ENCODE peak calls at places on chromosomes 13 and 19, in four cellular contexts. M is stomach, Q is suprapubic skin, P is tibial nerve. Z is an unnamed sample. For H3K4me1, the result is how much of the 10 kb centered on the place peaks cover.

GRCh38 chr13:114096811-114097503 is 35.5 kb downstream of the RASA3 start:
- DNase-seq in M (no peak), Q (peak), P (no peak), Z (peak)

GRCh38 chr13:59680429-59681024 is 483.2 kb downstream of the DIAPH3 start:
- DNase-seq in M (no peak), Q (no peak), P (no peak), Z (no peak)

GRCh38 chr19:29775575-29775900 is 36.3 kb upstream of the CCNE1 start:
- DNase-seq in M (no peak), Q (no peak), P (no peak), Z (no peak)

GRCh38 chr13:94233831-94234230 is 245.7 kb downstream of the DCT start:
- DNase-seq in M (no peak), Q (no peak), P (no peak), Z (no peak)

GRCh38 chr19:16100524-16100923 is 11.2 kb upstream of the RAB8A start:
- DNase-seq in M (no peak), Q (no peak), P (no peak), Z (no peak)

GRCh38 chr13:109096101-109096500 is 466.7 kb downstream of the MYO16 start:
- DNase-seq in M (no peak), Q (no peak), P (no peak), Z (no peak)

GRCh38 chr13:95608640-95609280 is 35.7 kb downstream of the DZIP1 start:
- DNase-seq in M (no peak), Q (no peak), P (no peak), Z (no peak)

GRCh38 chr13:47623862-47624261 is 377.2 kb downstream of the SUCLA2 start:
- DNase-seq in M (no peak), Q (no peak), P (no peak), Z (no peak)

GRCh38 chr13:109646423-109646822 is 140.0 kb downstream of the IRS2 start:
- DNase-seq in M (no peak), Q (no peak), P (no peak), Z (no peak)

GRCh38 chr13:80011448-80012212 is 329.3 kb downstream of the SPRY2 start:
- DNase-seq in M (peak), Q (no peak), P (no peak), Z (no peak)

GRCh38 chr13:36552334-36552733 is 120.0 kb downstream of the CCNA1 start:
- DNase-seq in M (no peak), Q (no peak), P (no peak), Z (no peak)

GRCh38 chr19:39705578-39706188 is 1.4 kb downstream of the LGALS14 start:
- DNase-seq in M (no peak), Q (no peak), P (no peak), Z (no peak)

GRCh38 chr19:45769054-45769782 is at the start of gene SIX5:
- DNase-seq in M (peak), Q (peak), P (peak), Z (peak)
- TF ChIP-seq POLR2A in M (no peak), Q (peak), P (peak), Z (peak)

DNA sequence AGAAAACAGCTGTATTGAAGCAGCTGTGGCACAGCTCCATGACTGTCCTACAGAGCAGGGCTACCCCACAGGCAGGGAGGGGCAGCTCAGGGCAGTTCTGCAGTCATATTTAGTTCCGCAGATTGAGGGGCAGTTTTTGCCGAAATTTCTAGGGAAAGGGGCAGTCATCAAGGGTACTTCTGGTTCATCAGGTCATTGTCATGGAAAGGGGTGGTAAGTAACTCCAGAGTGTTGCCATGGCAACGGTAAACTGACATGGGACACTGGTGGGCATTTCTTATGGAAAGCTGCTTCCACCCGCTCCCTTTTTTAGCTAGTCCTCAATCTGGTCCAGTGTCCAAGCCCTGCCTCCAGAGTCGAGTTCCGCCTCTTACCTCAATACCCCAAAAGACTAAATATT is 702.8 kb downstream of the LIG4 start:
- DNase-seq in M (no peak), Q (no peak), P (no peak), Z (no peak)
- H3K27ac ChIP-seq in M (no peak), Q (no peak), P (no peak), Z (no peak)

GRCh38 chr19:10611907-10612306 is 13.4 kb upstream of the SLC44A2 start:
- DNase-seq in M (no peak), Q (no peak), P (no peak), Z (no peak)
- H3K4me1 ChIP-seq in M (under half), Q (under half), P (under half), Z (under half)

GRCh38 chr19:19506592-19506991 is 8.8 kb downstream of the TSSK6 start:
- DNase-seq in M (no peak), Q (no peak), P (no peak), Z (no peak)
- TF ChIP-seq POLR2A in M (no peak), Q (no peak), P (no peak), Z (no peak)

GRCh38 chr19:55228403-55229031 is at the start of gene TMEM86B:
- DNase-seq in M (peak), Q (no peak), P (no peak), Z (no peak)
- H3K27ac ChIP-seq in M (peak), Q (no peak), P (peak), Z (peak)

DNA sequence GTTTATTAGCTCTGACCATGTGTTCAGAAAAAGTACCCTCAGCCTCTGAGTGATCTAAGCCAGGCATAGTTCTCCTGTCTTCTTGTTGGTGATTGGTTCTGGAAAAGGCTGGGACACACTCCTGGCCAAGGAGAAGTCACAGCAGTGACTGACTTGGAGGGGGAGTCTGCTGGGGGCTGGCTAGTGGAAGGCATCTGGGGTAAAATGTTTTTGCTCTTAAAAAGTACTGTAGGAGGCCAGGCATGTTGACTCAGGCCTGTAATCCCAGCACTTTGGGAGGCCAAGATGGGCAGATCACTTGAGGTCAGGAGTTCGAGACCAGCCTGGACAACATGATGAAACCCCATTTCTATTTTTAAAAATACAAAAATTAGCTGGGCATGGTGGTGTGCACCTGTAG is 21.7 kb downstream of the FAM187B start:
- DNase-seq in M (peak), Q (no peak), P (no peak), Z (no peak)
- H3K4me1 ChIP-seq in M (under half), Q (under half), P (under half), Z (under half)

DNA sequence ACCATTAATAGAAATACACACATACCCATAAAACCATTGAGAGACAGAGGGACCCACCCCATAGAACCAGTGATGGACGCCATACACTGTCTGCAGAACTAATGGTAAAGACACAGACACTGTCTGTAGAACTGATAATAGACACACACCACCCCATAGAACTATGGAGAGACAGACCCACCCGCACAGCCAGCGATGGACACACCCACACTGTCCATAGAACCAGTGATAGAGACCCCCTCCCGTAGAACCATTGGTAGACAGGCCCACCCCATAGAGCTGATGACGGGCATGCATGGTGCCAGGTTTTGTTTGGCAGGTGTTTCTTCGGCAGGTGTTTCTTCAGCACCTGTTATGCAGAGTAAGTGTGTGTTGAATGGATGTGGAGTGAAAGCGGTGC is 88.3 kb upstream of the TEX29 start:
- DNase-seq in M (no peak), Q (no peak), P (no peak), Z (no peak)
- TF ChIP-seq POLR2A in M (no peak), Q (no peak), P (no peak), Z (no peak)

GRCh38 chr13:43472980-43473379 is 313.8 kb downstream of the ENOX1 start:
- DNase-seq in M (no peak), Q (no peak), P (no peak), Z (no peak)

GRCh38 chr13:43478178-43478577 is 308.6 kb downstream of the ENOX1 start:
- DNase-seq in M (no peak), Q (no peak), P (no peak), Z (no peak)

GRCh38 chr13:43472344-43472743 is 314.4 kb downstream of the ENOX1 start:
- DNase-seq in M (no peak), Q (no peak), P (no peak), Z (no peak)

GRCh38 chr13:43473437-43473836 is 313.3 kb downstream of the ENOX1 start:
- DNase-seq in M (no peak), Q (no peak), P (no peak), Z (no peak)

GRCh38 chr13:43475135-43475534 is 311.6 kb downstream of the ENOX1 start:
- DNase-seq in M (no peak), Q (no peak), P (no peak), Z (no peak)
- H3K27ac ChIP-seq in M (no peak), Q (no peak), P (no peak), Z (no peak)

GRCh38 chr19:13051581-13052165 is 51.0 kb downstream of the LYL1 start:
- DNase-seq in M (peak), Q (no peak), P (peak), Z (peak)
- H3K4me1 ChIP-seq in M (half or more), Q (half or more), P (half or more), Z (under half)

GRCh38 chr13:48626077-48626449 is 27.7 kb upstream of the CYSLTR2 start:
- DNase-seq in M (no peak), Q (no peak), P (no peak), Z (no peak)
- TF ChIP-seq POLR2A in M (no peak), Q (no peak), P (no peak), Z (no peak)